ENCODE peak calls at places on chromosomes 5 and 9, in nine cellular contexts. One of them, this sample, is unnamed. For H3K4me1, the result is how much of the 10 kb centered on the place peaks cover.

GRCh38 chr5:93890657-93891056 is 149.3 kb upstream of the POU5F2 start:
- DNase-seq in PC-3: no peak
- DNase-seq in lower lobe of right lung: no peak
- DNase-seq in right lobe of liver: no peak
- DNase-seq in adipocyte: peak
- DNase-seq in heart left ventricle: no peak
- DNase-seq in upper lobe of right lung: no peak
- DNase-seq in esophagus muscularis mucosa: no peak
- DNase-seq in vagina: no peak
- DNase-seq in this sample: no peak

GRCh38 chr5:38600334-38601045 is 44.0 kb upstream of the LIFR start:
- DNase-seq in right lobe of liver: no peak
- DNase-seq in lower lobe of right lung: no peak
- DNase-seq in esophagus muscularis mucosa: no peak
- DNase-seq in PC-3: peak
- DNase-seq in adipocyte: peak
- DNase-seq in vagina: no peak
- DNase-seq in heart left ventricle: no peak
- DNase-seq in upper lobe of right lung: no peak
- DNase-seq in this sample: no peak

GRCh38 chr9:93898026-93898425 is 57.1 kb downstream of the BARX1 start:
- DNase-seq in heart left ventricle: no peak
- DNase-seq in esophagus muscularis mucosa: no peak
- DNase-seq in right lobe of liver: no peak
- DNase-seq in vagina: no peak
- DNase-seq in adipocyte: no peak
- DNase-seq in lower lobe of right lung: no peak
- DNase-seq in upper lobe of right lung: no peak
- DNase-seq in PC-3: no peak
- DNase-seq in this sample: peak

GRCh38 chr5:31824886-31825774 is 186.2 kb downstream of the PDZD2 start:
- DNase-seq in lower lobe of right lung: no peak
- DNase-seq in esophagus muscularis mucosa: no peak
- DNase-seq in right lobe of liver: peak
- DNase-seq in vagina: no peak
- DNase-seq in heart left ventricle: peak
- DNase-seq in PC-3: peak
- DNase-seq in upper lobe of right lung: no peak
- DNase-seq in adipocyte: peak
- DNase-seq in this sample: peak

GRCh38 chr5:141934099-141934844 is 10.6 kb downstream of the DELE1 start:
- DNase-seq in lower lobe of right lung: no peak
- DNase-seq in vagina: no peak
- DNase-seq in PC-3: no peak
- DNase-seq in upper lobe of right lung: no peak
- DNase-seq in esophagus muscularis mucosa: no peak
- DNase-seq in adipocyte: no peak
- DNase-seq in right lobe of liver: peak
- DNase-seq in heart left ventricle: peak
- DNase-seq in this sample: peak

GRCh38 chr5:8829322-8830029 is 716.4 kb downstream of the SEMA5A start:
- DNase-seq in upper lobe of right lung: no peak
- DNase-seq in vagina: no peak
- DNase-seq in esophagus muscularis mucosa: no peak
- DNase-seq in adipocyte: peak
- DNase-seq in right lobe of liver: no peak
- DNase-seq in heart left ventricle: no peak
- DNase-seq in lower lobe of right lung: no peak
- DNase-seq in PC-3: peak
- DNase-seq in this sample: no peak

GRCh38 chr5:16741007-16741406 is 124.2 kb upstream of the RETREG1 start:
- DNase-seq in esophagus muscularis mucosa: no peak
- DNase-seq in PC-3: no peak
- DNase-seq in heart left ventricle: no peak
- DNase-seq in right lobe of liver: no peak
- DNase-seq in lower lobe of right lung: no peak
- DNase-seq in adipocyte: peak
- DNase-seq in upper lobe of right lung: no peak
- DNase-seq in vagina: no peak
- DNase-seq in this sample: no peak

GRCh38 chr9:738209-738915 is 103.1 kb upstream of the DMRT1 start:
- DNase-seq in PC-3: peak
- DNase-seq in esophagus muscularis mucosa: no peak
- DNase-seq in vagina: no peak
- DNase-seq in adipocyte: peak
- DNase-seq in upper lobe of right lung: peak
- DNase-seq in heart left ventricle: peak
- DNase-seq in right lobe of liver: no peak
- DNase-seq in lower lobe of right lung: peak
- DNase-seq in this sample: no peak

GRCh38 chr9:127667906-127668305 is 38.9 kb upstream of the CFAP157 start:
- DNase-seq in upper lobe of right lung: no peak
- DNase-seq in adipocyte: no peak
- DNase-seq in esophagus muscularis mucosa: no peak
- DNase-seq in heart left ventricle: no peak
- DNase-seq in lower lobe of right lung: no peak
- DNase-seq in right lobe of liver: no peak
- DNase-seq in PC-3: no peak
- DNase-seq in vagina: no peak
- DNase-seq in this sample: no peak

GRCh38 chr9:127676636-127677035 is 30.2 kb upstream of the CFAP157 start:
- DNase-seq in PC-3: no peak
- DNase-seq in right lobe of liver: no peak
- DNase-seq in upper lobe of right lung: no peak
- DNase-seq in esophagus muscularis mucosa: no peak
- DNase-seq in lower lobe of right lung: no peak
- DNase-seq in heart left ventricle: no peak
- DNase-seq in vagina: no peak
- DNase-seq in adipocyte: no peak
- DNase-seq in this sample: no peak

GRCh38 chr9:127667127-127667844 is 39.5 kb upstream of the CFAP157 start:
- DNase-seq in heart left ventricle: no peak
- DNase-seq in PC-3: no peak
- DNase-seq in adipocyte: peak
- DNase-seq in right lobe of liver: no peak
- DNase-seq in upper lobe of right lung: no peak
- DNase-seq in vagina: no peak
- DNase-seq in lower lobe of right lung: no peak
- DNase-seq in esophagus muscularis mucosa: no peak
- DNase-seq in this sample: no peak

DNA sequence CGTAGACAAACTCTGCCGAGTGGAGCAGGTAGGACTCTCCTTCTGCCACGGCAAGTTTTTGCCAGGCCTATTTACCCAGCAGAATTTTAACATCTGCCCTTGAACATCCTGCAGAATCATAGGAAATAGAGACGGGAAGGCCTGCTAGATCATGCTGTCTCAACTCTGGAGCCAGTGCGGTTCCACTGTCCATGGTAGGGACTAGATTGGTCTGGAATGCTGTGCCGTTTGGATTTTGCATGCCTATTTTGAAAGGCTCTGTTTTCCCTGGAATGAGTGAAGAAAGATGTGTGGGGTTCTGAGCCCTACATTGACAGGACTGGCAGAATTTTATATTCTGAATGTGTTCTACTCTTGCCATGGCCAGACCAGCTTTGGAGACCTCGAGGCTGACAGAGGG is 33.6 kb upstream of the CFAP157 start:
- DNase-seq in PC-3: no peak
- DNase-seq in lower lobe of right lung: no peak
- DNase-seq in esophagus muscularis mucosa: no peak
- DNase-seq in upper lobe of right lung: no peak
- DNase-seq in heart left ventricle: no peak
- DNase-seq in vagina: no peak
- DNase-seq in right lobe of liver: no peak
- DNase-seq in adipocyte: no peak
- DNase-seq in this sample: no peak
- H3K4me1 ChIP-seq in PC-3: under half
- H3K4me1 ChIP-seq in lower lobe of right lung: under half
- H3K4me1 ChIP-seq in esophagus muscularis mucosa: under half
- H3K4me1 ChIP-seq in upper lobe of right lung: under half
- H3K4me1 ChIP-seq in heart left ventricle: under half
- H3K4me1 ChIP-seq in vagina: under half
- H3K4me1 ChIP-seq in right lobe of liver: under half
- H3K4me1 ChIP-seq in adipocyte: under half
- H3K4me1 ChIP-seq in this sample: under half

GRCh38 chr9:133950916-133951231 is 41.2 kb downstream of the VAV2 start:
- DNase-seq in lower lobe of right lung: no peak
- DNase-seq in vagina: no peak
- DNase-seq in upper lobe of right lung: no peak
- DNase-seq in heart left ventricle: no peak
- DNase-seq in right lobe of liver: no peak
- DNase-seq in esophagus muscularis mucosa: no peak
- DNase-seq in PC-3: no peak
- DNase-seq in adipocyte: no peak
- DNase-seq in this sample: no peak

GRCh38 chr9:133952598-133953550 is 39.2 kb downstream of the VAV2 start:
- DNase-seq in upper lobe of right lung: no peak
- DNase-seq in right lobe of liver: no peak
- DNase-seq in PC-3: no peak
- DNase-seq in heart left ventricle: no peak
- DNase-seq in esophagus muscularis mucosa: no peak
- DNase-seq in vagina: no peak
- DNase-seq in lower lobe of right lung: peak
- DNase-seq in adipocyte: no peak
- DNase-seq in this sample: no peak

GRCh38 chr9:133950206-133950915 is 41.8 kb downstream of the VAV2 start:
- DNase-seq in upper lobe of right lung: no peak
- DNase-seq in lower lobe of right lung: peak
- DNase-seq in heart left ventricle: peak
- DNase-seq in PC-3: no peak
- DNase-seq in adipocyte: peak
- DNase-seq in vagina: no peak
- DNase-seq in right lobe of liver: no peak
- DNase-seq in esophagus muscularis mucosa: no peak
- DNase-seq in this sample: no peak

GRCh38 chr9:133949486-133950061 is 42.5 kb downstream of the VAV2 start:
- DNase-seq in right lobe of liver: no peak
- DNase-seq in adipocyte: no peak
- DNase-seq in esophagus muscularis mucosa: no peak
- DNase-seq in upper lobe of right lung: no peak
- DNase-seq in lower lobe of right lung: peak
- DNase-seq in vagina: no peak
- DNase-seq in heart left ventricle: no peak
- DNase-seq in PC-3: no peak
- DNase-seq in this sample: no peak

GRCh38 chr9:133951265-133951664 is 40.9 kb downstream of the VAV2 start:
- DNase-seq in right lobe of liver: no peak
- DNase-seq in PC-3: no peak
- DNase-seq in adipocyte: no peak
- DNase-seq in esophagus muscularis mucosa: no peak
- DNase-seq in vagina: no peak
- DNase-seq in lower lobe of right lung: peak
- DNase-seq in upper lobe of right lung: no peak
- DNase-seq in heart left ventricle: no peak
- DNase-seq in this sample: no peak
- H3K4me1 ChIP-seq in right lobe of liver: under half
- H3K4me1 ChIP-seq in PC-3: under half
- H3K4me1 ChIP-seq in adipocyte: under half
- H3K4me1 ChIP-seq in esophagus muscularis mucosa: under half
- H3K4me1 ChIP-seq in vagina: under half
- H3K4me1 ChIP-seq in lower lobe of right lung: under half
- H3K4me1 ChIP-seq in upper lobe of right lung: under half
- H3K4me1 ChIP-seq in heart left ventricle: under half
- H3K4me1 ChIP-seq in this sample: under half

GRCh38 chr5:132003170-132003744 is 8.2 kb downstream of the ACSL6 start:
- DNase-seq in adipocyte: no peak
- DNase-seq in PC-3: no peak
- DNase-seq in right lobe of liver: no peak
- DNase-seq in upper lobe of right lung: peak
- DNase-seq in lower lobe of right lung: peak
- DNase-seq in vagina: no peak
- DNase-seq in esophagus muscularis mucosa: no peak
- DNase-seq in heart left ventricle: peak
- DNase-seq in this sample: no peak

GRCh38 chr5:131999991-132000490 is 11.4 kb downstream of the ACSL6 start:
- DNase-seq in upper lobe of right lung: peak
- DNase-seq in vagina: no peak
- DNase-seq in PC-3: no peak
- DNase-seq in adipocyte: no peak
- DNase-seq in esophagus muscularis mucosa: no peak
- DNase-seq in lower lobe of right lung: peak
- DNase-seq in right lobe of liver: no peak
- DNase-seq in heart left ventricle: no peak
- DNase-seq in this sample: peak

GRCh38 chr5:132000677-132001453 is 10.6 kb downstream of the ACSL6 start:
- DNase-seq in adipocyte: no peak
- DNase-seq in PC-3: no peak
- DNase-seq in upper lobe of right lung: peak
- DNase-seq in heart left ventricle: no peak
- DNase-seq in lower lobe of right lung: peak
- DNase-seq in esophagus muscularis mucosa: no peak
- DNase-seq in right lobe of liver: peak
- DNase-seq in vagina: no peak
- DNase-seq in this sample: peak

GRCh38 chr5:132002701-132003100 is 8.8 kb downstream of the ACSL6 start:
- DNase-seq in vagina: no peak
- DNase-seq in right lobe of liver: no peak
- DNase-seq in adipocyte: no peak
- DNase-seq in esophagus muscularis mucosa: no peak
- DNase-seq in heart left ventricle: no peak
- DNase-seq in upper lobe of right lung: no peak
- DNase-seq in lower lobe of right lung: peak
- DNase-seq in PC-3: no peak
- DNase-seq in this sample: no peak

DNA sequence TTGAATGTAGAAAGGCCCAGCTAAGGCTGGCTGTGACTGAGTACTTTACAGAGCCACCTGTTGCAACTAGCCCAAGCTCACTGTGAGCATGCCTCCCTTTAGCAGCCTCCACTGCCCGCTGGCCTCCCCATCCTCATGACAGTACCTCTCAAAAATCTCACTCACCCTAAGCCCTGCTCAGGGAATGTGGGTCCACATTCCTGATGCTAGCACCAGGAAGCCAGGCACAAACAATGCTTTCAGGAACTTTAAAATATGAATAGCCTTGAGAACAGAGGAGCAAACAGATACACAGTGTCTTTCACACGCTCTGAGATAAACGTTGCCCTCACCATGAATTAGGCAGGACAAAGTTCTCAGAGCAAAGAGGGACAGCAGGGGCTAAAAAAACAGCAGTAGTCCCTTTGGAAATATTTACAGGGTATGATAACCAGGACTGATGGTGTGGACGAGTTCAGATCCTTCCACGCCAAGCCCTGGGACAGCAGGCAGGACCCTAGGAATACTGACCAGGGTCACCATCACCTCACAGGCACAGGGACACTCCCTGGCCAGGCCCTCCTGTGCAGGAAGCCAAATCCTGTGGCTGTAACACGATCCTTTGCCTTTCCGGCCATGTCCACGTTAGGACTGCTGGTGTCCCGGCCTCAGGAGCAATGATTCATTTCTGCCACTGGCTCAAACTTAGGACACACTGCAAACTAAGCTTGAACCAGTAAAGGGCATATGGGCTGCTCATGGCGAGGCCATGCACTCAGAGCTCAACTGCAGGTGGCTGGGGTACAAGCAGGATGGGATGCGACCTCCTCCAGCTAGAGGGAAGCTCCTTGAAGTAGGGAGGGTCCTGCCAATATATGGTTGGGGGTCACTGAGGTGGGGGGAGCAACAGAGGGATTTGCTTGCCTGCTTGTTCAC is 9.6 kb downstream of the ACSL6 start:
- DNase-seq in PC-3: peak
- DNase-seq in upper lobe of right lung: peak
- DNase-seq in right lobe of liver: no peak
- DNase-seq in lower lobe of right lung: peak
- DNase-seq in vagina: no peak
- DNase-seq in esophagus muscularis mucosa: no peak
- DNase-seq in heart left ventricle: no peak
- DNase-seq in adipocyte: peak
- DNase-seq in this sample: no peak
- H3K4me1 ChIP-seq in PC-3: under half
- H3K4me1 ChIP-seq in upper lobe of right lung: under half
- H3K4me1 ChIP-seq in right lobe of liver: under half
- H3K4me1 ChIP-seq in lower lobe of right lung: under half
- H3K4me1 ChIP-seq in vagina: under half
- H3K4me1 ChIP-seq in esophagus muscularis mucosa: under half
- H3K4me1 ChIP-seq in heart left ventricle: under half
- H3K4me1 ChIP-seq in adipocyte: under half
- H3K4me1 ChIP-seq in this sample: under half

GRCh38 chr5:58264276-58264675 is 195.6 kb downstream of the PLK2 start:
- DNase-seq in esophagus muscularis mucosa: no peak
- DNase-seq in PC-3: no peak
- DNase-seq in vagina: no peak
- DNase-seq in adipocyte: peak
- DNase-seq in upper lobe of right lung: no peak
- DNase-seq in heart left ventricle: no peak
- DNase-seq in right lobe of liver: no peak
- DNase-seq in lower lobe of right lung: no peak
- DNase-seq in this sample: no peak
- H3K4me1 ChIP-seq in esophagus muscularis mucosa: under half
- H3K4me1 ChIP-seq in PC-3: under half
- H3K4me1 ChIP-seq in vagina: under half
- H3K4me1 ChIP-seq in adipocyte: under half
- H3K4me1 ChIP-seq in upper lobe of right lung: under half
- H3K4me1 ChIP-seq in heart left ventricle: under half
- H3K4me1 ChIP-seq in right lobe of liver: under half
- H3K4me1 ChIP-seq in lower lobe of right lung: under half
- H3K4me1 ChIP-seq in this sample: under half